ENCODE peak calls at places on chromosomes 13 and 19, in eight cellular contexts. A, Y, Z, Q, B, N, X and U are unnamed samples.

GRCh38 chr19:56110515-56111448 is 10.3 kb downstream of the ZNF787 start:
- DNase-seq in A (no peak), Y (no peak), Z (peak; percentile 70), Q (no peak), B (peak; percentile 73), N (no peak), X (no peak), U (peak; percentile 34)

GRCh38 chr13:110317496-110318195 is 10.6 kb downstream of the COL4A2 start:
- DNase-seq in A (no peak), Y (no peak), Z (no peak), Q (no peak), B (no peak), N (no peak), X (no peak), U (no peak)

GRCh38 chr13:54884645-54885044 is 1856.0 kb downstream of the OLFM4 start:
- DNase-seq in A (no peak), Y (no peak), Z (no peak), Q (no peak), B (no peak), N (no peak), X (no peak), U (no peak)

GRCh38 chr13:98272549-98272948 is 95.5 kb upstream of the RNF113B start:
- DNase-seq in A (no peak), Y (no peak), Z (no peak), Q (peak; percentile 54), B (no peak), N (no peak), X (no peak), U (peak; percentile 91)

GRCh38 chr19:56538761-56539263 is at the start of gene ZFP28:
- DNase-seq in A (no peak), Y (no peak), Z (no peak), Q (no peak), B (peak; percentile 95), N (peak; percentile 88), X (no peak), U (no peak)

GRCh38 chr19:3479177-3479818 is 1.0 kb downstream of the SMIM24 start:
- DNase-seq in A (no peak), Y (peak; percentile 91), Z (no peak), Q (no peak), B (peak; percentile 78), N (peak; percentile 95), X (peak; percentile 27), U (peak; percentile 66)

GRCh38 chr13:75544681-75545333 is 4.8 kb upstream of the UCHL3 start:
- DNase-seq in A (peak; percentile 66), Y (no peak), Z (peak; percentile 88), Q (no peak), B (no peak), N (no peak), X (no peak), U (no peak)

GRCh38 chr13:26270707-26271106 is 16.8 kb downstream of the CDK8 start:
- DNase-seq in A (no peak), Y (no peak), Z (no peak), Q (no peak), B (no peak), N (no peak), X (no peak), U (no peak)

GRCh38 chr19:9009935-9010651 is at the start of gene MUC16:
- DNase-seq in A (peak; percentile 5), Y (no peak), Z (no peak), Q (no peak), B (no peak), N (no peak), X (no peak), U (no peak)

GRCh38 chr13:111577429-111577828 is 257.0 kb downstream of the TEX29 start:
- DNase-seq in A (no peak), Y (no peak), Z (no peak), Q (no peak), B (no peak), N (no peak), X (no peak), U (no peak)

GRCh38 chr19:34452671-34453253 is 24.6 kb downstream of the UBA2 start:
- DNase-seq in A (no peak), Y (no peak), Z (peak; percentile 9), Q (no peak), B (no peak), N (no peak), X (no peak), U (no peak)

GRCh38 chr13:27170221-27170520 is 1.4 kb downstream of the USP12 start:
- DNase-seq in A (peak; percentile 70), Y (peak; percentile 14), Z (peak; percentile 79), Q (no peak), B (no peak), N (no peak), X (no peak), U (no peak)

GRCh38 chr19:37905936-37906867 is at the start of gene WDR87:
- DNase-seq in A (peak; percentile 31), Y (peak; percentile 73), Z (no peak), Q (peak; percentile 90), B (peak; percentile 95), N (no peak), X (no peak), U (peak; percentile 96)

GRCh38 chr13:45196622-45197021 is 4.2 kb downstream of the KCTD4 start:
- DNase-seq in A (peak; percentile 98), Y (no peak), Z (no peak), Q (no peak), B (no peak), N (no peak), X (no peak), U (no peak)

GRCh38 chr19:46945668-46946067 is 74.0 kb upstream of the NPAS1 start:
- DNase-seq in A (no peak), Y (no peak), Z (peak; percentile 28), Q (no peak), B (no peak), N (no peak), X (no peak), U (no peak)

GRCh38 chr13:73772449-73773186 is 361.6 kb downstream of the KLF12 start:
- DNase-seq in A (no peak), Y (no peak), Z (no peak), Q (no peak), B (no peak), N (no peak), X (no peak), U (no peak)

GRCh38 chr19:3350014-3350663 is 16.2 kb upstream of the NFIC start:
- DNase-seq in A (no peak), Y (no peak), Z (peak; percentile 69), Q (no peak), B (no peak), N (no peak), X (no peak), U (no peak)

GRCh38 chr19:53870485-53870844 is 2.8 kb downstream of the MYADM start:
- DNase-seq in A (no peak), Y (no peak), Z (no peak), Q (no peak), B (no peak), N (no peak), X (no peak), U (peak; percentile 63)

GRCh38 chr13:64591981-64592380 is 2638.2 kb downstream of the PCDH9 start:
- DNase-seq in A (peak; percentile 26), Y (no peak), Z (peak; percentile 40), Q (no peak), B (no peak), N (no peak), X (no peak), U (no peak)

DNA sequence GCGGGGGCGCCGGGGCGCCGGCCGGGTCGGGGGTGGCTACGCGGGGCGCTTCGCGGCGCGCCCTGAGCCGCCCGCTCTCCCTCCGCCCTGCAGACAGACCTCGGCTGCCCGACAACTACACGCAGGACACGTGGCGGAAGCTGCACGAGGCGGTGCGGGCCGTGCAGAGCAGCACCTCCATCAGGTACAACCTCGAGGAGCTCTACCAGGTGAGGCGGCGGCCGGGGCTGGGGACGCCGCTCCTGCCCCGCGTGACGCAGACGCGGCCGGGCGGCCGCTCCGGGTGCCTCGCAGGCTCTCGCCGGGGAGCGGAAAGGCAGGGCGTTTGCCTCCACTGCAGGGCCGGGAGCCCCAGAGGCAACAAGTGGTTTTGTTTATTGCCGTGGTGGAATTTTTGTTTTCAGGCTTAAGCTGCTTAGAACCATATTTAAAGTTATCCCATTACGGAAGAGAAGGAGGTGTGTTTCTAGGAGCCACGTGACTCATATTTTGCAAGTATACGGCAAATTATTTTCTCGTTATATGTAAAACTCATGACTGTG is 538 bp downstream of the CUL4A start:
- DNase-seq in A (peak; percentile 74), Y (no peak), Z (peak; percentile 60), Q (peak; percentile 47), B (peak; percentile 75), N (peak; percentile 61), X (peak; percentile 45), U (peak; percentile 62)
- H2AFZ ChIP-seq in A (peak overlapping the region; percentile 76), Y (peak overlapping the region; percentile 1), Z (no peak overlapping the region), Q (peak overlapping the region; percentile 99), B (no peak overlapping the region), N (peak overlapping the region; percentile 91), X (no peak overlapping the region), U (no peak overlapping the region)

GRCh38 chr13:80840313-80840976 is 499.5 kb upstream of the SPRY2 start:
- DNase-seq in A (no peak), Y (no peak), Z (peak; percentile 68), Q (peak; percentile 53), B (no peak), N (no peak), X (no peak), U (peak; percentile 56)
- H3K9ac ChIP-seq in A (no peak overlapping the region), Y (no peak overlapping the region), Z (no peak overlapping the region), Q (no peak overlapping the region), B (no peak overlapping the region), N (no peak overlapping the region), X (no peak overlapping the region), U (no peak overlapping the region)

GRCh38 chr19:7590256-7590655 is 5.4 kb upstream of the CAMSAP3 start:
- DNase-seq in A (no peak), Y (no peak), Z (no peak), Q (no peak), B (no peak), N (no peak), X (no peak), U (no peak)

GRCh38 chr19:7595466-7596133 is at the start of gene CAMSAP3:
- DNase-seq in A (peak; percentile 38), Y (peak; percentile 90), Z (no peak), Q (peak; percentile 82), B (peak; percentile 90), N (no peak), X (no peak), U (peak; percentile 94)

DNA sequence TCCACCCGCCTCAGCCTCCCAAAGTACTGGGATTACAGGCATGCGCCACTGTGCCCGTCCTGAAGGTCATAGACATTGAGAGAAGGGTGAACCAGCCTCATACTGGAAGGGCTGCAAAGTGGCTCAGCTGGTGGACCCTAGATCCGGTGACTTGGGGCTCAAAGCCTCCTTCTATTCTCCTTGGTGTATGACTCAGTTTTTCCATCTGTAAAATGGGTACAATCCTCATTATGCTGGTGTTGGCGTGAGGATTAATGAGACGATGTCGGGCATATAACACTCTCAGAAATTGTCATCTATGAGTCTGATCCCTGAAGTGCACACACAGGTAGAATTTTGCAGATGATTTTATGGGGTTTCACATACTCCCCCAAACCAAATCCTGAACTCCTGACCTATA is 5.8 kb upstream of the CAMSAP3 start:
- DNase-seq in A (no peak), Y (no peak), Z (no peak), Q (no peak), B (no peak), N (no peak), X (no peak), U (no peak)
- H3K4me2 ChIP-seq in A (no peak overlapping the region), Y (no peak overlapping the region), Z (no peak overlapping the region), Q (no peak overlapping the region), B (no peak overlapping the region), N (no peak overlapping the region), X (peak overlapping the region; percentile 39), U (no peak overlapping the region)

DNA sequence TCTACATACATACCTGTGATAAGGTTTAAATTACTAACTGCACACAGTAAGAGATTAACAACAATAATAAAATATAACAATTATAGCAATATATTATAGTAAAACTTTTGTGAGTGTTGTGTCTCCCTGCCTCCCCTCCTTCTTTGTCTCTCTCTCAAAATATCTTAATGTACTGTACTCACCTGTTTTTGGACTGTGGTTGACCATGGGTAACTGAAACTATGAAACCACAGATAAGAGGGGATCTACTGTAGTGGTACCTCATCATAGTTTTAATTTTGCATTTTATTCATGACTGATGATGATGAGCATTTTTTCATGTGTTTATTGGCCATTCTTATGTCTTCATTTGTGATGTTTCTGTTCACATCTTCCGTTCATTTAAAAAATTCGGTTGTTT is 104.5 kb downstream of the NBEA start:
- DNase-seq in A (no peak), Y (no peak), Z (no peak), Q (no peak), B (no peak), N (no peak), X (no peak), U (no peak)
- H2AFZ ChIP-seq in A (no peak overlapping the region), Y (no peak overlapping the region), Z (no peak overlapping the region), Q (no peak overlapping the region), B (no peak overlapping the region), N (no peak overlapping the region), X (no peak overlapping the region), U (no peak overlapping the region)